ENCODE peak calls at places on chromosomes 13 and 19, in ten cellular contexts. One of them, this sample, is unnamed.

GRCh38 chr19:50512112-50512998 is 1.4 kb downstream of the ASPDH start:
- DNase-seq in stomach: no peak
- DNase-seq in astrocyte of the spinal cord: no peak
- DNase-seq in AG09309: no peak
- DNase-seq in fibroblast of mammary gland: no peak
- DNase-seq in upper lobe of left lung: no peak
- DNase-seq in neural progenitor cell: no peak
- DNase-seq in breast epithelium: no peak
- DNase-seq in body of pancreas: no peak
- DNase-seq in suprapubic skin: peak; percentile 77
- DNase-seq in this sample: no peak

GRCh38 chr13:40331802-40332201 is 334.6 kb downstream of the FOXO1 start:
- DNase-seq in suprapubic skin: no peak
- DNase-seq in upper lobe of left lung: no peak
- DNase-seq in neural progenitor cell: no peak
- DNase-seq in stomach: no peak
- DNase-seq in fibroblast of mammary gland: no peak
- DNase-seq in breast epithelium: no peak
- DNase-seq in body of pancreas: no peak
- DNase-seq in astrocyte of the spinal cord: no peak
- DNase-seq in AG09309: no peak
- DNase-seq in this sample: no peak

GRCh38 chr19:41701401-41702075 is 6.9 kb upstream of the CEACAM5 start:
- DNase-seq in suprapubic skin: peak; percentile 55
- DNase-seq in fibroblast of mammary gland: no peak
- DNase-seq in neural progenitor cell: no peak
- DNase-seq in breast epithelium: no peak
- DNase-seq in AG09309: no peak
- DNase-seq in astrocyte of the spinal cord: no peak
- DNase-seq in body of pancreas: peak; percentile 28
- DNase-seq in upper lobe of left lung: peak; percentile 23
- DNase-seq in stomach: peak; percentile 31
- DNase-seq in this sample: no peak

GRCh38 chr13:97889803-97890202 is 63.7 kb upstream of the IPO5 start:
- DNase-seq in neural progenitor cell: no peak
- DNase-seq in fibroblast of mammary gland: peak; percentile 25
- DNase-seq in astrocyte of the spinal cord: no peak
- DNase-seq in suprapubic skin: no peak
- DNase-seq in stomach: no peak
- DNase-seq in breast epithelium: no peak
- DNase-seq in body of pancreas: no peak
- DNase-seq in AG09309: no peak
- DNase-seq in upper lobe of left lung: no peak
- DNase-seq in this sample: no peak

GRCh38 chr19:41193420-41194156 is 569 bp downstream of the CYP2S1 start:
- DNase-seq in fibroblast of mammary gland: no peak
- DNase-seq in astrocyte of the spinal cord: no peak
- DNase-seq in stomach: no peak
- DNase-seq in upper lobe of left lung: no peak
- DNase-seq in neural progenitor cell: peak; percentile 40
- DNase-seq in breast epithelium: no peak
- DNase-seq in AG09309: no peak
- DNase-seq in body of pancreas: no peak
- DNase-seq in suprapubic skin: no peak
- DNase-seq in this sample: no peak

GRCh38 chr13:38954291-38954690 is 36.3 kb downstream of the STOML3 start:
- DNase-seq in stomach: no peak
- DNase-seq in suprapubic skin: no peak
- DNase-seq in breast epithelium: no peak
- DNase-seq in AG09309: no peak
- DNase-seq in body of pancreas: no peak
- DNase-seq in astrocyte of the spinal cord: no peak
- DNase-seq in fibroblast of mammary gland: peak; percentile 4
- DNase-seq in upper lobe of left lung: no peak
- DNase-seq in neural progenitor cell: no peak
- DNase-seq in this sample: no peak

GRCh38 chr19:58296086-58296485 is 9.1 kb upstream of the ERVK3-1 start:
- DNase-seq in suprapubic skin: no peak
- DNase-seq in breast epithelium: no peak
- DNase-seq in AG09309: peak; percentile 43
- DNase-seq in astrocyte of the spinal cord: no peak
- DNase-seq in neural progenitor cell: no peak
- DNase-seq in upper lobe of left lung: no peak
- DNase-seq in fibroblast of mammary gland: peak; percentile 56
- DNase-seq in body of pancreas: no peak
- DNase-seq in stomach: no peak
- DNase-seq in this sample: no peak

GRCh38 chr19:42295342-42295741 is 6.6 kb upstream of the PRR19 start:
- DNase-seq in upper lobe of left lung: no peak
- DNase-seq in stomach: no peak
- DNase-seq in breast epithelium: no peak
- DNase-seq in suprapubic skin: no peak
- DNase-seq in fibroblast of mammary gland: no peak
- DNase-seq in AG09309: no peak
- DNase-seq in astrocyte of the spinal cord: no peak
- DNase-seq in neural progenitor cell: no peak
- DNase-seq in body of pancreas: no peak
- DNase-seq in this sample: no peak

GRCh38 chr13:51643882-51644281 is 59.6 kb downstream of the WDFY2 start:
- DNase-seq in astrocyte of the spinal cord: peak; percentile 94
- DNase-seq in upper lobe of left lung: no peak
- DNase-seq in neural progenitor cell: no peak
- DNase-seq in breast epithelium: no peak
- DNase-seq in fibroblast of mammary gland: peak; percentile 95
- DNase-seq in stomach: no peak
- DNase-seq in suprapubic skin: no peak
- DNase-seq in AG09309: peak; percentile 76
- DNase-seq in body of pancreas: no peak
- DNase-seq in this sample: peak; percentile 84

GRCh38 chr13:39159393-39159792 is 121.1 kb downstream of the NHLRC3 start:
- DNase-seq in breast epithelium: no peak
- DNase-seq in body of pancreas: no peak
- DNase-seq in suprapubic skin: no peak
- DNase-seq in astrocyte of the spinal cord: no peak
- DNase-seq in neural progenitor cell: no peak
- DNase-seq in AG09309: no peak
- DNase-seq in stomach: no peak
- DNase-seq in upper lobe of left lung: no peak
- DNase-seq in fibroblast of mammary gland: no peak
- DNase-seq in this sample: no peak

GRCh38 chr19:49403404-49404187 is 15.5 kb downstream of the KASH5 start:
- DNase-seq in suprapubic skin: no peak
- DNase-seq in stomach: no peak
- DNase-seq in upper lobe of left lung: no peak
- DNase-seq in body of pancreas: no peak
- DNase-seq in fibroblast of mammary gland: no peak
- DNase-seq in breast epithelium: no peak
- DNase-seq in neural progenitor cell: peak; percentile 90
- DNase-seq in astrocyte of the spinal cord: peak; percentile 80
- DNase-seq in AG09309: no peak
- DNase-seq in this sample: peak; percentile 26

GRCh38 chr13:112961457-112962369 is 7.3 kb upstream of the MCF2L start:
- DNase-seq in upper lobe of left lung: no peak
- DNase-seq in body of pancreas: no peak
- DNase-seq in fibroblast of mammary gland: no peak
- DNase-seq in breast epithelium: peak; percentile 28
- DNase-seq in neural progenitor cell: no peak
- DNase-seq in suprapubic skin: peak; percentile 67
- DNase-seq in AG09309: no peak
- DNase-seq in astrocyte of the spinal cord: no peak
- DNase-seq in stomach: no peak
- DNase-seq in this sample: no peak

DNA sequence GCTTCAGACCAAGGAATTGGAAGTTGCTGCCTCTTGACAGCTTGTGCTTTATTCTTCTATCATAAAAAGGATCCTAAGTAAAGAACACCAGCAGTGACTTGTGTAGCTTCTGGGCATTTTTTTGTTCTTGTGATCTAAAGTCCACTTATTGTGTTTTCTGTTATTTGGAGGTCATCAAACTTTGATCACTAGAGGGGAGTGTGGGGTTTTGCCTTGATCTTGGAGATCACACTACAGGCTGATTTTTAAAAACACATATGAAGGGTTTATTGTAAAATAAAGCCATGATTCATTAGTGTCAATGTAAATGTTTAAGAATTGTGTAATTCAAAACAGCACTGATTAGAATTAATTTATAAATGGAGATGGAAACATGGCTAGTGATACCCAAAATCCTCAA is 328.7 kb upstream of the EDNRB start:
- DNase-seq in upper lobe of left lung: no peak
- DNase-seq in neural progenitor cell: no peak
- DNase-seq in astrocyte of the spinal cord: no peak
- DNase-seq in fibroblast of mammary gland: no peak
- DNase-seq in AG09309: no peak
- DNase-seq in breast epithelium: no peak
- DNase-seq in suprapubic skin: no peak
- DNase-seq in body of pancreas: no peak
- DNase-seq in stomach: no peak
- DNase-seq in this sample: no peak
- TF ChIP-seq CTCF in upper lobe of left lung: no peak
- TF ChIP-seq CTCF in neural progenitor cell: peak; percentile 16
- TF ChIP-seq CTCF in astrocyte of the spinal cord: no peak
- TF ChIP-seq CTCF in fibroblast of mammary gland: no peak
- TF ChIP-seq CTCF in AG09309: no peak
- TF ChIP-seq CTCF in breast epithelium: no peak
- TF ChIP-seq CTCF in suprapubic skin: no peak
- TF ChIP-seq CTCF in body of pancreas: no peak
- TF ChIP-seq CTCF in stomach: no peak
- TF ChIP-seq CTCF in this sample: peak; percentile 23

GRCh38 chr13:83878691-83879410 is 3.4 kb downstream of the SLITRK1 start:
- DNase-seq in breast epithelium: no peak
- DNase-seq in fibroblast of mammary gland: no peak
- DNase-seq in upper lobe of left lung: no peak
- DNase-seq in astrocyte of the spinal cord: no peak
- DNase-seq in neural progenitor cell: peak; percentile 86
- DNase-seq in AG09309: no peak
- DNase-seq in suprapubic skin: no peak
- DNase-seq in body of pancreas: no peak
- DNase-seq in stomach: no peak
- DNase-seq in this sample: no peak
- H3K4me3 ChIP-seq in breast epithelium: peak overlapping the region; percentile 27
- H3K4me3 ChIP-seq in fibroblast of mammary gland: peak overlapping the region; percentile 28
- H3K4me3 ChIP-seq in upper lobe of left lung: no peak overlapping the region
- H3K4me3 ChIP-seq in astrocyte of the spinal cord: peak overlapping the region; percentile 43
- H3K4me3 ChIP-seq in neural progenitor cell: peak overlapping the region; percentile 65
- H3K4me3 ChIP-seq in AG09309: peak overlapping the region; percentile 72
- H3K4me3 ChIP-seq in suprapubic skin: peak overlapping the region; percentile 24
- H3K4me3 ChIP-seq in body of pancreas: no peak overlapping the region
- H3K4me3 ChIP-seq in stomach: peak overlapping the region; percentile 26
- H3K4me3 ChIP-seq in this sample: peak overlapping the region; percentile 51

GRCh38 chr13:31440132-31440531 is 240.4 kb downstream of the B3GLCT start:
- DNase-seq in upper lobe of left lung: no peak
- DNase-seq in AG09309: no peak
- DNase-seq in breast epithelium: no peak
- DNase-seq in astrocyte of the spinal cord: no peak
- DNase-seq in stomach: no peak
- DNase-seq in suprapubic skin: no peak
- DNase-seq in neural progenitor cell: no peak
- DNase-seq in body of pancreas: no peak
- DNase-seq in fibroblast of mammary gland: no peak
- DNase-seq in this sample: no peak

GRCh38 chr13:31441804-31442487 is 242.2 kb downstream of the B3GLCT start:
- DNase-seq in body of pancreas: peak; percentile 25
- DNase-seq in fibroblast of mammary gland: peak; percentile 37
- DNase-seq in suprapubic skin: no peak
- DNase-seq in breast epithelium: no peak
- DNase-seq in neural progenitor cell: no peak
- DNase-seq in stomach: no peak
- DNase-seq in AG09309: no peak
- DNase-seq in upper lobe of left lung: no peak
- DNase-seq in astrocyte of the spinal cord: no peak
- DNase-seq in this sample: no peak

GRCh38 chr13:31444266-31444862 is 244.6 kb downstream of the B3GLCT start:
- DNase-seq in body of pancreas: peak; percentile 5
- DNase-seq in astrocyte of the spinal cord: no peak
- DNase-seq in AG09309: no peak
- DNase-seq in upper lobe of left lung: no peak
- DNase-seq in neural progenitor cell: no peak
- DNase-seq in breast epithelium: no peak
- DNase-seq in suprapubic skin: no peak
- DNase-seq in stomach: no peak
- DNase-seq in fibroblast of mammary gland: no peak
- DNase-seq in this sample: no peak

GRCh38 chr13:31437975-31438374 is 238.2 kb downstream of the B3GLCT start:
- DNase-seq in stomach: no peak
- DNase-seq in fibroblast of mammary gland: no peak
- DNase-seq in astrocyte of the spinal cord: no peak
- DNase-seq in suprapubic skin: no peak
- DNase-seq in neural progenitor cell: no peak
- DNase-seq in body of pancreas: no peak
- DNase-seq in upper lobe of left lung: no peak
- DNase-seq in AG09309: peak; percentile 14
- DNase-seq in breast epithelium: no peak
- DNase-seq in this sample: no peak

GRCh38 chr13:31442605-31443004 is 242.8 kb downstream of the B3GLCT start:
- DNase-seq in body of pancreas: no peak
- DNase-seq in stomach: no peak
- DNase-seq in astrocyte of the spinal cord: no peak
- DNase-seq in fibroblast of mammary gland: no peak
- DNase-seq in breast epithelium: no peak
- DNase-seq in neural progenitor cell: no peak
- DNase-seq in upper lobe of left lung: no peak
- DNase-seq in AG09309: no peak
- DNase-seq in suprapubic skin: no peak
- DNase-seq in this sample: no peak
- TF ChIP-seq CTCF in body of pancreas: no peak
- TF ChIP-seq CTCF in stomach: no peak
- TF ChIP-seq CTCF in astrocyte of the spinal cord: no peak
- TF ChIP-seq CTCF in fibroblast of mammary gland: no peak
- TF ChIP-seq CTCF in breast epithelium: no peak
- TF ChIP-seq CTCF in neural progenitor cell: no peak
- TF ChIP-seq CTCF in upper lobe of left lung: no peak
- TF ChIP-seq CTCF in AG09309: no peak
- TF ChIP-seq CTCF in suprapubic skin: no peak
- TF ChIP-seq CTCF in this sample: no peak

DNA sequence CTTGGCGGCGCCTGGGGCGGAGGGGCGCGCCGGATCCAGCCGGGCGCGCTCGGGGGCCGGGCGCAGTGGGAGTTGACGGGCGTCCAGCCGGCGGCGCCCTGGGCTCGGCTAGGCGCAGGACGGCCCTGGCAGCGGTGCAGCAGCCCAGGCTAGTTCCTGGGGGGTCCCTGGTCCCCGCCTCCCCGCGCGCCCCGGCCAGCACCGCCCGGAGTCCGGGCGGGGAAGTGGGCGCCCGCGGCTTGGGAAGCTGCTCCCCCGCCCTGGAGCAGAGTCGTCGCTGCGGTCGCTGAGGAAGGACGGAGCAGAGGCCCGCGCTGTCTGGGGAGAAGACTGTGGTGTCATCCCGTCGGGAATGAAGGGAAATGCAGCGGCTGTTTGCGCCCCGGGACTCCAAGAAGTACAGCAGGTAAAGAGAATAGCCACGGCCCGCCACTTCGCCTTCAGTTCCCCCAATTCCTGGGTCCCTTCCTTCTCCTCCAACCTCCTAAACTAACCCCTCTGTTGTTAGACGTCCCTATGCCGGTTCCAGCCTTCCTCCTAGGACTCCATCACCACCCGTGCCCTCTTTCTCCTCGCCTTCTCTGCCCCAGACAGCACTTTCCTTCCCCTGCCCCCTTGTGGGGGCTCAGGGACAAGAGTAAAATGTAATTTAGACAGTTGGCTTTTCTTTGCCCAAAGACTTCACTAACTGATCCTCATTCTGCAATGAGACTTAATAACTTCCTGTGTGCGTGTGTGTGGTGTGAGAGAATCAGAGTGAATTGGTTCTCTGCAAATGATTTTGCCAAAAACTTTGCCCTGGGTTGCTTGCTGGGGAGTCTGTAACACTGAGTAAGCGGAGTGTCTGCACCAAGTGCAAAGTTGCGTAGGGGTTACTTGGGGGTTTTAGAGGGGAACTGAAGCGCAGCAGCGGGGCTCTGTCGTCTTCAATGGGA is 20.3 kb upstream of the SGCG start:
- DNase-seq in upper lobe of left lung: no peak
- DNase-seq in breast epithelium: no peak
- DNase-seq in fibroblast of mammary gland: no peak
- DNase-seq in body of pancreas: no peak
- DNase-seq in neural progenitor cell: peak; percentile 53
- DNase-seq in stomach: no peak
- DNase-seq in AG09309: no peak
- DNase-seq in astrocyte of the spinal cord: no peak
- DNase-seq in suprapubic skin: no peak
- DNase-seq in this sample: no peak
- H3K4me3 ChIP-seq in upper lobe of left lung: peak overlapping the region; percentile 36
- H3K4me3 ChIP-seq in breast epithelium: peak overlapping the region; percentile 38
- H3K4me3 ChIP-seq in fibroblast of mammary gland: no peak overlapping the region
- H3K4me3 ChIP-seq in body of pancreas: no peak overlapping the region
- H3K4me3 ChIP-seq in neural progenitor cell: peak overlapping the region; percentile 63
- H3K4me3 ChIP-seq in stomach: peak overlapping the region; percentile 26
- H3K4me3 ChIP-seq in AG09309: peak overlapping the region; percentile 49
- H3K4me3 ChIP-seq in astrocyte of the spinal cord: no peak overlapping the region
- H3K4me3 ChIP-seq in suprapubic skin: peak overlapping the region; percentile 45
- H3K4me3 ChIP-seq in this sample: peak overlapping the region; percentile 41